ENCODE peak calls at places on chromosomes 11 and 22, in ten cellular contexts. One of them, this sample, is unnamed.

GRCh38 chr11:134159652-134160051 is 64.1 kb downstream of the NCAPD3 start:
- DNase-seq in cardiac muscle cell: no peak
- DNase-seq in astrocyte: no peak
- DNase-seq in astrocyte of the spinal cord: no peak
- DNase-seq in upper lobe of right lung: no peak
- DNase-seq in effector memory CD4-positive, alpha-beta T cell: no peak
- DNase-seq in transverse colon: no peak
- DNase-seq in OCI-LY7: no peak
- DNase-seq in fibroblast of the aortic adventitia: no peak
- DNase-seq in kidney epithelial cell: no peak
- DNase-seq in this sample: no peak

GRCh38 chr22:46070722-46071450 is 79.4 kb upstream of the PPARA start:
- DNase-seq in OCI-LY7: peak; percentile 44
- DNase-seq in kidney epithelial cell: no peak
- DNase-seq in fibroblast of the aortic adventitia: peak; percentile 54
- DNase-seq in upper lobe of right lung: peak; percentile 89
- DNase-seq in astrocyte: no peak
- DNase-seq in astrocyte of the spinal cord: peak; percentile 38
- DNase-seq in cardiac muscle cell: peak; percentile 75
- DNase-seq in effector memory CD4-positive, alpha-beta T cell: no peak
- DNase-seq in transverse colon: peak; percentile 68
- DNase-seq in this sample: peak; percentile 73

GRCh38 chr11:121722431-121723256 is 269.9 kb upstream of the SORL1-AS1 start:
- DNase-seq in transverse colon: peak; percentile 47
- DNase-seq in OCI-LY7: no peak
- DNase-seq in effector memory CD4-positive, alpha-beta T cell: no peak
- DNase-seq in upper lobe of right lung: peak; percentile 70
- DNase-seq in astrocyte of the spinal cord: peak; percentile 98
- DNase-seq in cardiac muscle cell: peak; percentile 80
- DNase-seq in kidney epithelial cell: peak; percentile 39
- DNase-seq in fibroblast of the aortic adventitia: peak; percentile 95
- DNase-seq in astrocyte: peak; percentile 95
- DNase-seq in this sample: peak; percentile 82

GRCh38 chr22:31734512-31734911 is 15.4 kb downstream of the PRR14L start:
- DNase-seq in fibroblast of the aortic adventitia: peak; percentile 52
- DNase-seq in astrocyte of the spinal cord: peak; percentile 61
- DNase-seq in kidney epithelial cell: no peak
- DNase-seq in effector memory CD4-positive, alpha-beta T cell: no peak
- DNase-seq in upper lobe of right lung: no peak
- DNase-seq in OCI-LY7: no peak
- DNase-seq in cardiac muscle cell: no peak
- DNase-seq in astrocyte: peak; percentile 81
- DNase-seq in transverse colon: no peak
- DNase-seq in this sample: no peak

GRCh38 chr22:26902401-26903029 is 245.1 kb downstream of the MIAT start:
- DNase-seq in OCI-LY7: no peak
- DNase-seq in cardiac muscle cell: no peak
- DNase-seq in fibroblast of the aortic adventitia: no peak
- DNase-seq in effector memory CD4-positive, alpha-beta T cell: no peak
- DNase-seq in astrocyte: no peak
- DNase-seq in astrocyte of the spinal cord: no peak
- DNase-seq in transverse colon: no peak
- DNase-seq in kidney epithelial cell: no peak
- DNase-seq in upper lobe of right lung: no peak
- DNase-seq in this sample: no peak

GRCh38 chr11:62600367-62601113 is 1.1 kb downstream of the MTA2 start:
- DNase-seq in OCI-LY7: peak; percentile 49
- DNase-seq in upper lobe of right lung: no peak
- DNase-seq in kidney epithelial cell: no peak
- DNase-seq in cardiac muscle cell: no peak
- DNase-seq in transverse colon: no peak
- DNase-seq in astrocyte of the spinal cord: no peak
- DNase-seq in astrocyte: no peak
- DNase-seq in effector memory CD4-positive, alpha-beta T cell: no peak
- DNase-seq in fibroblast of the aortic adventitia: no peak
- DNase-seq in this sample: peak; percentile 45

GRCh38 chr11:17721242-17721999 is 2.0 kb downstream of the MYOD1 start:
- DNase-seq in fibroblast of the aortic adventitia: no peak
- DNase-seq in astrocyte: no peak
- DNase-seq in effector memory CD4-positive, alpha-beta T cell: no peak
- DNase-seq in kidney epithelial cell: no peak
- DNase-seq in transverse colon: no peak
- DNase-seq in OCI-LY7: no peak
- DNase-seq in astrocyte of the spinal cord: no peak
- DNase-seq in upper lobe of right lung: no peak
- DNase-seq in cardiac muscle cell: no peak
- DNase-seq in this sample: peak; percentile 57

GRCh38 chr22:19407649-19408606 is 23.6 kb downstream of the HIRA start:
- DNase-seq in cardiac muscle cell: peak; percentile 77
- DNase-seq in fibroblast of the aortic adventitia: peak; percentile 76
- DNase-seq in effector memory CD4-positive, alpha-beta T cell: no peak
- DNase-seq in kidney epithelial cell: no peak
- DNase-seq in OCI-LY7: no peak
- DNase-seq in astrocyte: no peak
- DNase-seq in astrocyte of the spinal cord: no peak
- DNase-seq in transverse colon: no peak
- DNase-seq in upper lobe of right lung: no peak
- DNase-seq in this sample: no peak

GRCh38 chr11:73330569-73331093 is 22.6 kb downstream of the ARHGEF17 start:
- DNase-seq in transverse colon: no peak
- DNase-seq in astrocyte: no peak
- DNase-seq in OCI-LY7: no peak
- DNase-seq in cardiac muscle cell: peak; percentile 49
- DNase-seq in fibroblast of the aortic adventitia: peak; percentile 47
- DNase-seq in effector memory CD4-positive, alpha-beta T cell: no peak
- DNase-seq in upper lobe of right lung: no peak
- DNase-seq in astrocyte of the spinal cord: no peak
- DNase-seq in kidney epithelial cell: no peak
- DNase-seq in this sample: peak; percentile 64

GRCh38 chr11:115871161-115871750 is 367.0 kb upstream of the CADM1 start:
- DNase-seq in effector memory CD4-positive, alpha-beta T cell: no peak
- DNase-seq in astrocyte of the spinal cord: no peak
- DNase-seq in OCI-LY7: no peak
- DNase-seq in cardiac muscle cell: no peak
- DNase-seq in upper lobe of right lung: no peak
- DNase-seq in transverse colon: no peak
- DNase-seq in astrocyte: no peak
- DNase-seq in fibroblast of the aortic adventitia: no peak
- DNase-seq in kidney epithelial cell: no peak
- DNase-seq in this sample: no peak

GRCh38 chr11:4161305-4161704 is 66.7 kb downstream of the RRM1 start:
- DNase-seq in fibroblast of the aortic adventitia: no peak
- DNase-seq in astrocyte: no peak
- DNase-seq in cardiac muscle cell: no peak
- DNase-seq in kidney epithelial cell: no peak
- DNase-seq in transverse colon: no peak
- DNase-seq in upper lobe of right lung: no peak
- DNase-seq in astrocyte of the spinal cord: no peak
- DNase-seq in OCI-LY7: no peak
- DNase-seq in effector memory CD4-positive, alpha-beta T cell: no peak
- DNase-seq in this sample: no peak

GRCh38 chr11:105100206-105100605 is 39.4 kb downstream of the CARD18 start:
- DNase-seq in effector memory CD4-positive, alpha-beta T cell: no peak
- DNase-seq in cardiac muscle cell: no peak
- DNase-seq in fibroblast of the aortic adventitia: no peak
- DNase-seq in upper lobe of right lung: no peak
- DNase-seq in astrocyte of the spinal cord: no peak
- DNase-seq in astrocyte: no peak
- DNase-seq in kidney epithelial cell: no peak
- DNase-seq in OCI-LY7: no peak
- DNase-seq in transverse colon: no peak
- DNase-seq in this sample: no peak

GRCh38 chr22:31625661-31626426 is 36.2 kb downstream of the PISD start:
- DNase-seq in fibroblast of the aortic adventitia: peak; percentile 43
- DNase-seq in OCI-LY7: no peak
- DNase-seq in transverse colon: peak; percentile 33
- DNase-seq in astrocyte: no peak
- DNase-seq in kidney epithelial cell: no peak
- DNase-seq in effector memory CD4-positive, alpha-beta T cell: no peak
- DNase-seq in cardiac muscle cell: peak; percentile 45
- DNase-seq in astrocyte of the spinal cord: peak; percentile 23
- DNase-seq in upper lobe of right lung: no peak
- DNase-seq in this sample: peak; percentile 89

GRCh38 chr11:33893711-33894401 is 2.0 kb upstream of the LMO2 start:
- DNase-seq in effector memory CD4-positive, alpha-beta T cell: no peak
- DNase-seq in astrocyte of the spinal cord: no peak
- DNase-seq in OCI-LY7: peak; percentile 29
- DNase-seq in astrocyte: peak; percentile 53
- DNase-seq in transverse colon: no peak
- DNase-seq in upper lobe of right lung: no peak
- DNase-seq in kidney epithelial cell: no peak
- DNase-seq in fibroblast of the aortic adventitia: peak; percentile 51
- DNase-seq in cardiac muscle cell: no peak
- DNase-seq in this sample: no peak

GRCh38 chr11:128026596-128026995 is 560.8 kb downstream of the ETS1 start:
- DNase-seq in transverse colon: no peak
- DNase-seq in effector memory CD4-positive, alpha-beta T cell: no peak
- DNase-seq in astrocyte of the spinal cord: peak; percentile 89
- DNase-seq in OCI-LY7: no peak
- DNase-seq in cardiac muscle cell: no peak
- DNase-seq in fibroblast of the aortic adventitia: peak; percentile 96
- DNase-seq in kidney epithelial cell: peak; percentile 93
- DNase-seq in upper lobe of right lung: no peak
- DNase-seq in astrocyte: peak; percentile 96
- DNase-seq in this sample: no peak
- H3K4me3 ChIP-seq in transverse colon: no peak overlapping the region
- H3K4me3 ChIP-seq in effector memory CD4-positive, alpha-beta T cell: no peak overlapping the region
- H3K4me3 ChIP-seq in astrocyte of the spinal cord: no peak overlapping the region
- H3K4me3 ChIP-seq in OCI-LY7: no peak overlapping the region
- H3K4me3 ChIP-seq in cardiac muscle cell: no peak overlapping the region
- H3K4me3 ChIP-seq in fibroblast of the aortic adventitia: no peak overlapping the region
- H3K4me3 ChIP-seq in kidney epithelial cell: no peak overlapping the region
- H3K4me3 ChIP-seq in upper lobe of right lung: no peak overlapping the region
- H3K4me3 ChIP-seq in astrocyte: no peak overlapping the region
- H3K4me3 ChIP-seq in this sample: no peak overlapping the region

GRCh38 chr22:36874731-36875130 is 13.9 kb downstream of the NCF4 start:
- DNase-seq in astrocyte of the spinal cord: no peak
- DNase-seq in fibroblast of the aortic adventitia: no peak
- DNase-seq in cardiac muscle cell: no peak
- DNase-seq in effector memory CD4-positive, alpha-beta T cell: no peak
- DNase-seq in upper lobe of right lung: peak; percentile 37
- DNase-seq in kidney epithelial cell: no peak
- DNase-seq in astrocyte: no peak
- DNase-seq in OCI-LY7: no peak
- DNase-seq in transverse colon: no peak
- DNase-seq in this sample: no peak
- H3K4me3 ChIP-seq in astrocyte of the spinal cord: no peak overlapping the region
- H3K4me3 ChIP-seq in fibroblast of the aortic adventitia: no peak overlapping the region
- H3K4me3 ChIP-seq in cardiac muscle cell: no peak overlapping the region
- H3K4me3 ChIP-seq in effector memory CD4-positive, alpha-beta T cell: no peak overlapping the region
- H3K4me3 ChIP-seq in upper lobe of right lung: no peak overlapping the region
- H3K4me3 ChIP-seq in kidney epithelial cell: no peak overlapping the region
- H3K4me3 ChIP-seq in astrocyte: no peak overlapping the region
- H3K4me3 ChIP-seq in OCI-LY7: no peak overlapping the region
- H3K4me3 ChIP-seq in transverse colon: no peak overlapping the region
- H3K4me3 ChIP-seq in this sample: no peak overlapping the region

DNA sequence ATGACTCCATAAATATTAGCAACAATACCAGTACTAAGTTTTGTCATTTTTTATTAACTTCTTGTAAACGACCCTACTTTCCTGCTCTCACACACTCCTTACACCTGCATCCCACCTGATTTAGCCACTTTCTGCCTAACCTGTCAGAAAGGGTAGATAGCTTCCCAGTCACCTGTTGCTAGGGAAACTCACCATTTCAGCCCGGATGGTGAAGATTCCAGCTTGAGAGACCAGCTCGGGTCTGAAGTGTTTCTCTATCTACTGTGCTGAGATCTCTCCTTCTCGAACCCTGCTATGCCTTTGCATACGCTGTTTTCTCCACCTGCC is at the start of gene PARVG:
- DNase-seq in fibroblast of the aortic adventitia: no peak
- DNase-seq in cardiac muscle cell: peak; percentile 32
- DNase-seq in effector memory CD4-positive, alpha-beta T cell: no peak
- DNase-seq in astrocyte of the spinal cord: no peak
- DNase-seq in astrocyte: no peak
- DNase-seq in upper lobe of right lung: no peak
- DNase-seq in OCI-LY7: peak; percentile 31
- DNase-seq in kidney epithelial cell: no peak
- DNase-seq in transverse colon: peak; percentile 30
- DNase-seq in this sample: no peak
- H3K4me3 ChIP-seq in fibroblast of the aortic adventitia: no peak within 1 kb of the TSS
- H3K4me3 ChIP-seq in cardiac muscle cell: no peak within 1 kb of the TSS
- H3K4me3 ChIP-seq in effector memory CD4-positive, alpha-beta T cell: peak within 1 kb of the TSS; percentile 85
- H3K4me3 ChIP-seq in astrocyte of the spinal cord: no peak within 1 kb of the TSS
- H3K4me3 ChIP-seq in astrocyte: no peak within 1 kb of the TSS
- H3K4me3 ChIP-seq in upper lobe of right lung: peak within 1 kb of the TSS; percentile 48
- H3K4me3 ChIP-seq in OCI-LY7: no peak within 1 kb of the TSS
- H3K4me3 ChIP-seq in kidney epithelial cell: no peak within 1 kb of the TSS
- H3K4me3 ChIP-seq in transverse colon: peak within 1 kb of the TSS; percentile 46
- H3K4me3 ChIP-seq in this sample: no peak within 1 kb of the TSS

GRCh38 chr11:126585388-126586302 is 230.2 kb downstream of the ST3GAL4 start:
- DNase-seq in cardiac muscle cell: no peak
- DNase-seq in astrocyte: peak; percentile 91
- DNase-seq in kidney epithelial cell: peak; percentile 64
- DNase-seq in upper lobe of right lung: no peak
- DNase-seq in astrocyte of the spinal cord: peak; percentile 96
- DNase-seq in transverse colon: peak; percentile 22
- DNase-seq in OCI-LY7: no peak
- DNase-seq in fibroblast of the aortic adventitia: peak; percentile 94
- DNase-seq in effector memory CD4-positive, alpha-beta T cell: no peak
- DNase-seq in this sample: peak; percentile 58
- H3K4me3 ChIP-seq in cardiac muscle cell: no peak overlapping the region
- H3K4me3 ChIP-seq in astrocyte: peak overlapping the region; percentile 38
- H3K4me3 ChIP-seq in kidney epithelial cell: peak overlapping the region; percentile 26
- H3K4me3 ChIP-seq in upper lobe of right lung: peak overlapping the region; percentile 21
- H3K4me3 ChIP-seq in astrocyte of the spinal cord: peak overlapping the region; percentile 2
- H3K4me3 ChIP-seq in transverse colon: no peak overlapping the region
- H3K4me3 ChIP-seq in OCI-LY7: no peak overlapping the region
- H3K4me3 ChIP-seq in fibroblast of the aortic adventitia: peak overlapping the region; percentile 26
- H3K4me3 ChIP-seq in effector memory CD4-positive, alpha-beta T cell: no peak overlapping the region
- H3K4me3 ChIP-seq in this sample: no peak overlapping the region

GRCh38 chr11:78883506-78883905 is 308.8 kb upstream of the NARS2 start:
- DNase-seq in cardiac muscle cell: no peak
- DNase-seq in OCI-LY7: no peak
- DNase-seq in fibroblast of the aortic adventitia: no peak
- DNase-seq in astrocyte of the spinal cord: no peak
- DNase-seq in effector memory CD4-positive, alpha-beta T cell: no peak
- DNase-seq in kidney epithelial cell: no peak
- DNase-seq in astrocyte: no peak
- DNase-seq in upper lobe of right lung: no peak
- DNase-seq in transverse colon: no peak
- DNase-seq in this sample: no peak
- H3K4me3 ChIP-seq in cardiac muscle cell: no peak overlapping the region
- H3K4me3 ChIP-seq in OCI-LY7: no peak overlapping the region
- H3K4me3 ChIP-seq in fibroblast of the aortic adventitia: no peak overlapping the region
- H3K4me3 ChIP-seq in astrocyte of the spinal cord: no peak overlapping the region
- H3K4me3 ChIP-seq in effector memory CD4-positive, alpha-beta T cell: no peak overlapping the region
- H3K4me3 ChIP-seq in kidney epithelial cell: no peak overlapping the region
- H3K4me3 ChIP-seq in astrocyte: no peak overlapping the region
- H3K4me3 ChIP-seq in upper lobe of right lung: no peak overlapping the region
- H3K4me3 ChIP-seq in transverse colon: no peak overlapping the region
- H3K4me3 ChIP-seq in this sample: no peak overlapping the region

GRCh38 chr11:64237484-64237951 is 3.1 kb downstream of the VEGFB start:
- DNase-seq in effector memory CD4-positive, alpha-beta T cell: no peak
- DNase-seq in transverse colon: peak; percentile 89
- DNase-seq in cardiac muscle cell: no peak
- DNase-seq in astrocyte: no peak
- DNase-seq in upper lobe of right lung: peak; percentile 87
- DNase-seq in OCI-LY7: no peak
- DNase-seq in fibroblast of the aortic adventitia: no peak
- DNase-seq in kidney epithelial cell: no peak
- DNase-seq in astrocyte of the spinal cord: no peak
- DNase-seq in this sample: no peak
- H3K4me3 ChIP-seq in effector memory CD4-positive, alpha-beta T cell: no peak overlapping the region
- H3K4me3 ChIP-seq in transverse colon: no peak overlapping the region
- H3K4me3 ChIP-seq in cardiac muscle cell: no peak overlapping the region
- H3K4me3 ChIP-seq in astrocyte: no peak overlapping the region
- H3K4me3 ChIP-seq in upper lobe of right lung: no peak overlapping the region
- H3K4me3 ChIP-seq in OCI-LY7: no peak overlapping the region
- H3K4me3 ChIP-seq in fibroblast of the aortic adventitia: no peak overlapping the region
- H3K4me3 ChIP-seq in kidney epithelial cell: no peak overlapping the region
- H3K4me3 ChIP-seq in astrocyte of the spinal cord: no peak overlapping the region
- H3K4me3 ChIP-seq in this sample: no peak overlapping the region